ENCODE peak calls at places on chromosomes 4 and X, in ten cellular contexts. D is T-helper 22 cell; X is activated T-cell treated with anti-CD3 and anti-CD28 coated beads, Interleukin-2, amount 50 U/mL, for 72 hours; I is AG10803; Z is Right ventricle myocardium inferior; E is effector CD8-positive, alpha-beta T cell; S is stimulated activated naive CD8-positive, alpha-beta T cell treated with anti-CD3 and anti-CD28 coated beads, Interleukin-15, Interleukin-2, amounts not matched to agents 100 U/mL and 50 U/mL, for 24 hours; R is WTC11; M is NCI-H1694; P is ecto neural progenitor cell. K is an unnamed sample.

GRCh38 chr4:109298279-109299010 is 4.0 kb downstream of the COL25A1 start:
- DNase-seq in D (no peak), X (no peak), I (no peak), Z (no peak), E (no peak), S (no peak), R (no peak), M (no peak), P (no peak), K (no peak)

GRCh38 chr4:68498413-68499007 is 51.2 kb downstream of the TMPRSS11E start:
- DNase-seq in D (peak; percentile 11), X (peak; percentile 61), I (peak; percentile 62), Z (no peak), E (peak; percentile 19), S (peak; percentile 59), R (peak; percentile 65), M (peak; percentile 20), P (peak; percentile 58), K (no peak)

GRCh38 chr4:178142724-178143123 is 700.5 kb upstream of the AGA start:
- DNase-seq in D (no peak), X (no peak), I (no peak), Z (no peak), E (no peak), S (no peak), R (no peak), M (no peak), P (no peak), K (peak; percentile 25)

GRCh38 chrX:100926453-100926852 is 2.3 kb downstream of the XKRX start:
- DNase-seq in D (no peak), X (no peak), I (no peak), Z (no peak), E (no peak), S (no peak), R (no peak), M (no peak), P (no peak), K (no peak)

GRCh38 chr4:111632752-111633151 is 512.5 kb upstream of the FAM241A start:
- DNase-seq in D (no peak), X (no peak), I (peak; percentile 63), Z (no peak), E (no peak), S (no peak), R (no peak), M (no peak), P (no peak), K (no peak)

GRCh38 chrX:22748093-22748999 is 251.4 kb upstream of the DDX53 start:
- DNase-seq in D (no peak), X (peak; percentile 27), I (peak; percentile 33), Z (no peak), E (peak; percentile 0), S (peak; percentile 36), R (peak; percentile 50), M (peak; percentile 1), P (peak; percentile 49), K (no peak)

GRCh38 chrX:6660567-6661252 is 125.8 kb upstream of the VCX3A start:
- DNase-seq in D (no peak), X (no peak), I (no peak), Z (no peak), E (no peak), S (no peak), R (no peak), M (no peak), P (no peak), K (no peak)

GRCh38 chr4:109214622-109215350 is 87.7 kb downstream of the COL25A1 start:
- DNase-seq in D (no peak), X (no peak), I (no peak), Z (no peak), E (no peak), S (no peak), R (no peak), M (no peak), P (no peak), K (no peak)

GRCh38 chrX:72110051-72110926 is 21.4 kb downstream of the RTL5 start:
- DNase-seq in D (no peak), X (no peak), I (no peak), Z (no peak), E (no peak), S (no peak), R (no peak), M (no peak), P (no peak), K (no peak)

GRCh38 chrX:23803931-23804381 is 21.0 kb downstream of the SAT1 start:
- DNase-seq in D (no peak), X (no peak), I (peak; percentile 60), Z (no peak), E (no peak), S (no peak), R (no peak), M (no peak), P (no peak), K (no peak)

GRCh38 chr4:1192493-1193205 is 20.3 kb upstream of the SPON2 start:
- DNase-seq in D (no peak), X (no peak), I (no peak), Z (peak; percentile 72), E (no peak), S (peak; percentile 2), R (peak; percentile 7), M (no peak), P (peak; percentile 45), K (peak; percentile 60)

GRCh38 chrX:70042399-70043371 is 7.1 kb downstream of the AWAT2 start:
- DNase-seq in D (no peak), X (no peak), I (no peak), Z (no peak), E (no peak), S (no peak), R (no peak), M (no peak), P (no peak), K (no peak)

GRCh38 chr4:94856030-94856429 is 98.3 kb downstream of the BMPR1B start:
- DNase-seq in D (no peak), X (no peak), I (no peak), Z (no peak), E (no peak), S (no peak), R (no peak), M (no peak), P (no peak), K (no peak)

GRCh38 chrX:154750301-154751120 is at the start of gene GAB3:
- DNase-seq in D (no peak), X (peak; percentile 59), I (no peak), Z (peak; percentile 75), E (peak; percentile 17), S (peak; percentile 51), R (peak; percentile 41), M (no peak), P (peak; percentile 55), K (peak; percentile 75)

GRCh38 chr4:126874533-126874932 is 758.2 kb upstream of the INTU start:
- DNase-seq in D (no peak), X (no peak), I (no peak), Z (peak; percentile 50), E (no peak), S (no peak), R (no peak), M (no peak), P (no peak), K (no peak)

GRCh38 chrX:103360092-103360491 is 3.8 kb downstream of the TCEAL9 start:
- DNase-seq in D (no peak), X (no peak), I (no peak), Z (no peak), E (no peak), S (no peak), R (no peak), M (no peak), P (no peak), K (no peak)

GRCh38 chr4:173937871-173938270 is 345.6 kb downstream of the FBXO8 start:
- DNase-seq in D (no peak), X (no peak), I (no peak), Z (no peak), E (no peak), S (no peak), R (no peak), M (no peak), P (no peak), K (no peak)

GRCh38 chrX:12974217-12974796 is 603 bp upstream of the TMSB4X start:
- DNase-seq in D (no peak), X (peak; percentile 74), I (peak; percentile 72), Z (peak; percentile 86), E (peak; percentile 16), S (peak; percentile 61), R (peak; percentile 22), M (no peak), P (peak; percentile 69), K (peak; percentile 80)

GRCh38 chr4:159719531-159719930 is 616.7 kb downstream of the RAPGEF2 start:
- DNase-seq in D (no peak), X (no peak), I (no peak), Z (no peak), E (no peak), S (no peak), R (no peak), M (no peak), P (no peak), K (no peak)

GRCh38 chrX:110442631-110443030 is 84.0 kb downstream of the RTL9 start:
- DNase-seq in D (no peak), X (no peak), I (peak; percentile 11), Z (no peak), E (no peak), S (no peak), R (peak; percentile 30), M (no peak), P (no peak), K (no peak)

GRCh38 chr4:30630431-30630830 is 89.7 kb upstream of the PCDH7 start:
- DNase-seq in D (no peak), X (no peak), I (no peak), Z (no peak), E (no peak), S (no peak), R (no peak), M (no peak), P (no peak), K (no peak)

GRCh38 chr4:27270435-27270834 is 409.8 kb downstream of the STIM2 start:
- DNase-seq in D (no peak), X (no peak), I (no peak), Z (no peak), E (no peak), S (no peak), R (no peak), M (no peak), P (no peak), K (no peak)

GRCh38 chr4:132266374-132266773 is 882.7 kb upstream of the PCDH10 start:
- DNase-seq in D (no peak), X (no peak), I (no peak), Z (no peak), E (no peak), S (no peak), R (no peak), M (no peak), P (no peak), K (no peak)

GRCh38 chr4:6469898-6470501 is 2.4 kb downstream of the PPP2R2C start:
- DNase-seq in D (no peak), X (no peak), I (no peak), Z (no peak), E (no peak), S (no peak), R (no peak), M (no peak), P (peak; percentile 26), K (no peak)

GRCh38 chr4:40514409-40515025 is 115.1 kb downstream of the RBM47 start:
- DNase-seq in D (no peak), X (no peak), I (no peak), Z (no peak), E (no peak), S (no peak), R (no peak), M (no peak), P (no peak), K (no peak)

GRCh38 chr4:82886145-82886942 is 4.6 kb downstream of the SEC31A start:
- DNase-seq in D (no peak), X (no peak), I (no peak), Z (no peak), E (no peak), S (no peak), R (no peak), M (no peak), P (no peak), K (no peak)

GRCh38 chr4:168882650-168883233 is 127.3 kb downstream of the CBR4 start:
- DNase-seq in D (no peak), X (no peak), I (peak; percentile 68), Z (no peak), E (no peak), S (no peak), R (no peak), M (no peak), P (no peak), K (no peak)

GRCh38 chrX:100296183-100296753 is 113.8 kb downstream of the PCDH19 start:
- DNase-seq in D (no peak), X (no peak), I (no peak), Z (no peak), E (no peak), S (no peak), R (peak; percentile 9), M (no peak), P (peak; percentile 49), K (no peak)

K was measured in upper lobe of right lung.